ENCODE peak calls at places on chromosomes 1 and 21, in nine cellular contexts. V is adrenal gland, N is cardiac muscle cell, A is bronchial epithelial cell, O is neural progenitor cell, F is neuronal stem cell, H is testis, E is esophagus muscularis mucosa, Y is endothelial cell of umbilical vein. S is an unnamed sample. For H3K36me3, the result is how much of the 10 kb centered on the place peaks cover.

GRCh38 chr1:119859647-119860046 is 36.7 kb downstream of the ADAM30 start:
- DNase-seq in V (no peak), N (peak), A (peak), O (no peak), F (no peak), H (no peak), E (peak), Y (peak), S (peak)

GRCh38 chr1:109208847-109209463 is 4.8 kb upstream of the SARS1 start:
- DNase-seq in V (no peak), N (peak), A (peak), O (no peak), F (no peak), H (no peak), E (no peak), Y (no peak), S (peak)

GRCh38 chr1:201946224-201946908 is at the start of gene LMOD1:
- DNase-seq in V (peak), N (peak), A (peak), O (peak), F (peak), H (peak), E (peak), Y (peak), S (peak)

GRCh38 chr1:37056201-37056764 is 22.0 kb upstream of the GRIK3 start:
- DNase-seq in V (no peak), N (no peak), A (no peak), O (peak), F (no peak), H (no peak), E (no peak), Y (no peak), S (no peak)

GRCh38 chr1:155009221-155009711 is 6.7 kb downstream of the ZBTB7B start:
- DNase-seq in V (no peak), N (no peak), A (no peak), O (no peak), F (no peak), H (no peak), E (no peak), Y (no peak), S (no peak)

GRCh38 chr1:153697191-153697872 is 18.8 kb downstream of the NPR1 start:
- DNase-seq in V (no peak), N (peak), A (peak), O (peak), F (no peak), H (peak), E (no peak), Y (peak), S (no peak)

GRCh38 chr1:1337793-1338147 is 6.7 kb downstream of the TAS1R3 start:
- DNase-seq in V (no peak), N (no peak), A (no peak), O (no peak), F (no peak), H (no peak), E (no peak), Y (no peak), S (no peak)

GRCh38 chr1:145967288-145967687 is 2.8 kb downstream of the POLR3GL start:
- DNase-seq in V (no peak), N (no peak), A (no peak), O (no peak), F (no peak), H (no peak), E (no peak), Y (no peak), S (no peak)

GRCh38 chr1:156657161-156657970 is 15.4 kb downstream of the BCAN start:
- DNase-seq in V (peak), N (peak), A (peak), O (peak), F (no peak), H (peak), E (no peak), Y (peak), S (peak)

GRCh38 chr1:54381524-54381923 is 24.7 kb downstream of the SSBP3 start:
- DNase-seq in V (no peak), N (no peak), A (no peak), O (no peak), F (no peak), H (no peak), E (no peak), Y (no peak), S (no peak)

GRCh38 chr1:88180449-88181108 is 503.5 kb upstream of the PKN2 start:
- DNase-seq in V (peak), N (peak), A (peak), O (peak), F (peak), H (peak), E (no peak), Y (peak), S (peak)

GRCh38 chr1:197199923-197200467 is 53.5 kb upstream of the ASPM start:
- DNase-seq in V (no peak), N (peak), A (no peak), O (no peak), F (no peak), H (no peak), E (no peak), Y (no peak), S (no peak)

GRCh38 chr1:2193514-2194251 is 889 bp downstream of the FAAP20 start:
- DNase-seq in V (no peak), N (no peak), A (no peak), O (no peak), F (no peak), H (no peak), E (no peak), Y (no peak), S (no peak)

GRCh38 chr1:14674030-14674429 is 75.5 kb downstream of the KAZN start:
- DNase-seq in V (no peak), N (no peak), A (no peak), O (no peak), F (no peak), H (no peak), E (no peak), Y (no peak), S (no peak)

GRCh38 chr21:14913576-14914146 is 151.1 kb downstream of the NRIP1 start:
- DNase-seq in V (no peak), N (no peak), A (no peak), O (no peak), F (no peak), H (no peak), E (no peak), Y (no peak), S (no peak)

GRCh38 chr1:109805486-109806180 is 41.9 kb upstream of the EPS8L3 start:
- DNase-seq in V (no peak), N (no peak), A (no peak), O (no peak), F (no peak), H (no peak), E (no peak), Y (peak), S (no peak)

GRCh38 chr1:156475568-156476500 is 24.7 kb downstream of the MEF2D start:
- DNase-seq in V (peak), N (no peak), A (no peak), O (no peak), F (no peak), H (peak), E (peak), Y (no peak), S (no peak)

GRCh38 chr21:43305811-43306311 is 121.1 kb downstream of the SIK1 start:
- DNase-seq in V (no peak), N (no peak), A (no peak), O (no peak), F (no peak), H (no peak), E (no peak), Y (no peak), S (no peak)

GRCh38 chr1:70916028-70916427 is 131.6 kb downstream of the PTGER3 start:
- DNase-seq in V (no peak), N (no peak), A (no peak), O (no peak), F (no peak), H (no peak), E (no peak), Y (no peak), S (no peak)

GRCh38 chr1:65310078-65310587 is 790 bp downstream of the DNAJC6 start:
- DNase-seq in V (peak), N (no peak), A (no peak), O (no peak), F (no peak), H (no peak), E (peak), Y (no peak), S (peak)

GRCh38 chr1:21300774-21301173 is 10.5 kb upstream of the ECE1 start:
- DNase-seq in V (no peak), N (no peak), A (no peak), O (no peak), F (no peak), H (no peak), E (no peak), Y (no peak), S (no peak)

GRCh38 chr21:46118871-46119564 is 21.1 kb downstream of the COL6A2 start:
- DNase-seq in V (peak), N (no peak), A (no peak), O (no peak), F (no peak), H (peak), E (no peak), Y (no peak), S (no peak)

GRCh38 chr1:36816348-36816747 is 218.0 kb downstream of the GRIK3 start:
- DNase-seq in V (no peak), N (no peak), A (no peak), O (no peak), F (no peak), H (no peak), E (no peak), Y (no peak), S (no peak)

GRCh38 chr1:85976806-85977205 is 179.8 kb downstream of the COL24A1 start:
- DNase-seq in V (no peak), N (no peak), A (no peak), O (no peak), F (no peak), H (no peak), E (no peak), Y (no peak), S (no peak)

GRCh38 chr1:75394386-75395139 is 216.4 kb downstream of the SLC44A5 start:
- DNase-seq in V (no peak), N (no peak), A (no peak), O (no peak), F (no peak), H (no peak), E (no peak), Y (no peak), S (no peak)

GRCh38 chr1:154730251-154730650 is 122.3 kb upstream of the ADAR start:
- DNase-seq in V (no peak), N (peak), A (peak), O (no peak), F (no peak), H (no peak), E (no peak), Y (peak), S (peak)

GRCh38 chr1:42939216-42939615 is 19.5 kb downstream of the SLC2A1 start:
- DNase-seq in V (no peak), N (no peak), A (no peak), O (no peak), F (no peak), H (no peak), E (no peak), Y (no peak), S (no peak)

GRCh38 chr1:150364231-150365003 is 470 bp downstream of the RPRD2 start:
- DNase-seq in V (peak), N (peak), A (peak), O (peak), F (peak), H (peak), E (peak), Y (peak), S (peak)

GRCh38 chr21:30434033-30434631 is 4.1 kb downstream of the KRTAP13-4 start:
- DNase-seq in V (no peak), N (peak), A (peak), O (peak), F (peak), H (peak), E (no peak), Y (no peak), S (peak)

GRCh38 chr21:15004721-15005370 is 60.0 kb downstream of the NRIP1 start:
- DNase-seq in V (no peak), N (no peak), A (peak), O (no peak), F (no peak), H (no peak), E (no peak), Y (no peak), S (no peak)

GRCh38 chr1:12554521-12555305 is 63.3 kb downstream of the DHRS3 start:
- DNase-seq in V (no peak), N (no peak), A (no peak), O (no peak), F (no peak), H (peak), E (no peak), Y (no peak), S (no peak)

GRCh38 chr1:184556665-184557064 is 169.8 kb downstream of the C1orf21 start:
- DNase-seq in V (no peak), N (no peak), A (peak), O (no peak), F (no peak), H (no peak), E (no peak), Y (no peak), S (no peak)

GRCh38 chr21:45522381-45522780 is 19.9 kb downstream of the SLC19A1 start:
- DNase-seq in V (no peak), N (no peak), A (no peak), O (no peak), F (no peak), H (no peak), E (no peak), Y (no peak), S (no peak)

GRCh38 chr1:177255411-177255810 is 84.7 kb downstream of the BRINP2 start:
- DNase-seq in V (no peak), N (no peak), A (peak), O (no peak), F (no peak), H (no peak), E (no peak), Y (peak), S (no peak)

GRCh38 chr1:17531682-17532487 is 7.6 kb upstream of the ARHGEF10L start:
- DNase-seq in V (peak), N (peak), A (no peak), O (peak), F (no peak), H (peak), E (no peak), Y (no peak), S (no peak)

DNA sequence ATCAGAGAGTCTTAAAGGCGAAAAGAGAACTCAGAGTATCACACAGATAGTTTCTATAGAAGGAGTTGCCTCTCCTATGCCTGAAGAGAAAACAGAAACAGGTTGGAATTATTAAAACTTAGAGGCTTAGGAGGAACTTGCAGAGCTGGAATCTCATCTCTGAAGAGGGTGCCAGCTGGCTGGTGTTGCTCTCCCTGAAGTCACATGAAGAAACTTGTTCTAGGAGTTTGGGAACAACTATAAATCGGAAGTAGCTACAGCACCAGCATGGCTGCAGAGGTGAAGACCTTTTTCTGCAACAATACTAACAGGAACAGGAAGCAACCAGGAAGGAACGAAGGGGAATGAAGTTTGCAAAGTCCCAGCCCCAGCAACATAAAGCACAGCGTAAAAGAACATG is 35.8 kb downstream of the FMO3 start:
- DNase-seq in V (no peak), N (peak), A (peak), O (no peak), F (no peak), H (peak), E (no peak), Y (no peak), S (no peak)
- H3K36me3 ChIP-seq in V (under half), N (under half), A (under half), O (under half), F (under half), H (under half), E (under half), Y (under half), S (under half)

GRCh38 chr1:7008975-7009740 is 223.9 kb downstream of the CAMTA1 start:
- DNase-seq in V (no peak), N (no peak), A (no peak), O (no peak), F (no peak), H (no peak), E (no peak), Y (no peak), S (no peak)
- H3K36me3 ChIP-seq in V (under half), N (under half), A (under half), O (under half), F (under half), H (under half), E (under half), Y (under half), S (under half)

GRCh38 chr21:36926989-36927695 is 39.3 kb downstream of the HLCS start:
- DNase-seq in V (no peak), N (no peak), A (no peak), O (no peak), F (no peak), H (no peak), E (no peak), Y (no peak), S (no peak)
- H3K36me3 ChIP-seq in V (under half), N (under half), A (under half), O (under half), F (under half), H (under half), E (under half), Y (under half), S (under half)

GRCh38 chr1:19179597-19180271 is 30.3 kb downstream of the UBR4 start:
- DNase-seq in V (no peak), N (peak), A (peak), O (peak), F (no peak), H (peak), E (no peak), Y (peak), S (peak)
- H3K36me3 ChIP-seq in V (half or more), N (half or more), A (under half), O (under half), F (half or more), H (under half), E (half or more), Y (under half), S (half or more)

DNA sequence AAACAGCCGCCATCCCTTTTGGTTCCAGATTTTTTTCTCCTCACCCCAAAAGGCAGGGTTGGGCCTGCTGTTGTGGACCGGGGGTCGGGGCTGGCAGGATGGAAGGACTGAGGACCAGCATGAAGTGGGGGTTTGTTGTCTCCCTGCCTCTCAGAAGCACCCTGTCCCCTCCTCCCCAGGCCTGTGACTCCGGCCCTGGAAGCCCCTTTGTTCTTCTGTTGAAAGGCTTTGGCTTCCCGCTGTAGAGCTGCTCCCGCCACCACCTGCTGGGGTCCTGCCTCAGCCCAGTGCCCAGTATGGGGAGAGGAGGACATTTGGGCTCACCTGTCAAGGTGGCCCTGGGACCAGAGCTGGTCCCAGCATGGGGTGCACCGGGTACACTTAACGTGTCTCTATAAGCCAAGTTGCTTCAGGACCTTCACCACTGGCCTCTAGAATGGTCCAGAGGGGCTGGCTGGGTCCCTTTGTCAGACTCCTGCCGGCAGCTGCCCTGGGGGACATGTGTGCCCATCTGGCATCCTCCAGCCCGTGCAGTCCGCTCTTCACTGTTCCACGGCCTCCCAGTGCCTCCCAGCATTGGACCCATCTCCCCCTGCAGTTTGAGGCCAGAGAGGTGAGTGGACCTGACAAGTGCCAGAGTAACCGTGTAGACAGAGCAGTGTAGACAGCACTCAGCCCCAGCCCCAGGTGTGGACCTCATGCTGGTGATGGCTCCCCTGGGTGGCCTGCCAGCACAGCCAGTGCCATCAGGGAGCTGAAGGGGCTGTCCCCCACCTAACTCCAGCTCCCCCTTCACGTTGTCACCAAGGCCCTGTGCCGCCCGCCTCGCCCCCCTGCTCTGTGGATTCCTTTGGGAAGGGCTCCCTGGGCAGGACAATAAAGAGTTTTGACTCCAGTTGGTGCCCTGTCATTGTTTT is 6.1 kb upstream of the SYTL1 start:
- DNase-seq in V (no peak), N (no peak), A (no peak), O (no peak), F (no peak), H (no peak), E (no peak), Y (no peak), S (no peak)
- H3K36me3 ChIP-seq in V (half or more), N (under half), A (under half), O (under half), F (half or more), H (under half), E (under half), Y (under half), S (under half)